ENCODE peak calls at places on chromosomes 6 and 20, in six cellular contexts. V is cardiac muscle cell, D is neuronal stem cell, I is AG04450, J is astrocyte of the spinal cord, Z is AG10803. A is an unnamed sample.

GRCh38 chr20:13173201-13173600 is 47.9 kb upstream of the ISM1 start:
- DNase-seq in V (no peak), D (no peak), I (no peak), J (no peak), Z (no peak), A (no peak)

GRCh38 chr6:33073431-33073871 is at the start of gene HLA-DPA1:
- DNase-seq in V (peak), D (no peak), I (no peak), J (no peak), Z (peak), A (no peak)

GRCh38 chr20:38725959-38726848 is 1.9 kb downstream of the SLC32A1 start:
- DNase-seq in V (peak), D (peak), I (no peak), J (no peak), Z (peak), A (no peak)

GRCh38 chr20:17614812-17615644 is 45.2 kb downstream of the DSTN start:
- DNase-seq in V (no peak), D (no peak), I (no peak), J (no peak), Z (no peak), A (peak)

GRCh38 chr20:63176448-63177133 is 39.3 kb downstream of the YTHDF1 start:
- DNase-seq in V (no peak), D (peak), I (no peak), J (no peak), Z (no peak), A (no peak)

GRCh38 chr20:46010491-46011405 is 2.0 kb downstream of the MMP9 start:
- DNase-seq in V (no peak), D (no peak), I (no peak), J (no peak), Z (no peak), A (no peak)

GRCh38 chr20:2133318-2134183 is 31.9 kb downstream of the STK35 start:
- DNase-seq in V (peak), D (peak), I (no peak), J (peak), Z (peak), A (no peak)

GRCh38 chr6:143940011-143940597 is 68.0 kb downstream of the PLAGL1 start:
- DNase-seq in V (peak), D (no peak), I (no peak), J (peak), Z (peak), A (no peak)

GRCh38 chr6:134176283-134176975 is 124.0 kb upstream of the SLC2A12 start:
- DNase-seq in V (peak), D (no peak), I (no peak), J (peak), Z (peak), A (peak)

GRCh38 chr20:17228624-17229061 is 1.8 kb downstream of the PCSK2 start:
- DNase-seq in V (no peak), D (no peak), I (no peak), J (no peak), Z (no peak), A (no peak)

GRCh38 chr6:135038335-135038734 is 16.3 kb downstream of the HBS1L start:
- DNase-seq in V (no peak), D (no peak), I (no peak), J (no peak), Z (no peak), A (no peak)

GRCh38 chr6:113697642-113698410 is 159.3 kb upstream of the MARCKS start:
- DNase-seq in V (peak), D (no peak), I (peak), J (peak), Z (peak), A (no peak)

GRCh38 chr6:89454300-89454699 is 21.3 kb downstream of the ANKRD6 start:
- DNase-seq in V (no peak), D (no peak), I (no peak), J (no peak), Z (peak), A (no peak)

GRCh38 chr6:36660771-36661471 is 17.6 kb upstream of the CDKN1A start:
- DNase-seq in V (peak), D (peak), I (no peak), J (no peak), Z (no peak), A (no peak)

GRCh38 chr6:129774697-129775447 is 64.9 kb upstream of the ARHGAP18 start:
- DNase-seq in V (peak), D (peak), I (peak), J (peak), Z (peak), A (no peak)

GRCh38 chr20:49983848-49984408 is 1.1 kb downstream of the SNAI1 start:
- DNase-seq in V (peak), D (no peak), I (no peak), J (peak), Z (peak), A (no peak)

GRCh38 chr20:22586645-22587310 is 2.4 kb upstream of the FOXA2 start:
- DNase-seq in V (peak), D (no peak), I (no peak), J (no peak), Z (no peak), A (no peak)

GRCh38 chr6:42236680-42237473 is 19.2 kb upstream of the MRPS10 start:
- DNase-seq in V (no peak), D (no peak), I (no peak), J (no peak), Z (no peak), A (no peak)

GRCh38 chr20:4896119-4896700 is 105.1 kb downstream of the SLC23A2 start:
- DNase-seq in V (no peak), D (no peak), I (no peak), J (no peak), Z (no peak), A (peak)
- H3K4me3 ChIP-seq in V (no peak), D (no peak), I (no peak), J (no peak), Z (no peak), A (no peak)

GRCh38 chr6:31614674-31615578 is at the start of gene AIF1:
- DNase-seq in V (no peak), D (no peak), I (no peak), J (no peak), Z (no peak), A (no peak)
- H3K4me3 ChIP-seq in V (no peak), D (no peak), I (no peak), J (no peak), Z (no peak), A (peak)

GRCh38 chr6:153000243-153000642 is 2.3 kb downstream of the MTRF1L start:
- DNase-seq in V (no peak), D (no peak), I (no peak), J (no peak), Z (no peak), A (no peak)
- H3K4me3 ChIP-seq in V (no peak), D (no peak), I (peak), J (no peak), Z (no peak), A (no peak)

GRCh38 chr6:126786262-126786661 is 332.2 kb upstream of the RSPO3 start:
- DNase-seq in V (no peak), D (no peak), I (no peak), J (peak), Z (no peak), A (no peak)

GRCh38 chr6:126792340-126792739 is 326.1 kb upstream of the RSPO3 start:
- DNase-seq in V (no peak), D (no peak), I (no peak), J (no peak), Z (no peak), A (no peak)

GRCh38 chr6:126787635-126788034 is 330.8 kb upstream of the RSPO3 start:
- DNase-seq in V (no peak), D (no peak), I (no peak), J (no peak), Z (no peak), A (no peak)

GRCh38 chr6:126788961-126789365 is 329.5 kb upstream of the RSPO3 start:
- DNase-seq in V (no peak), D (no peak), I (no peak), J (no peak), Z (peak), A (no peak)
- H3K4me3 ChIP-seq in V (no peak), D (no peak), I (no peak), J (no peak), Z (no peak), A (no peak)

GRCh38 chr6:2768696-2769095 is 3.5 kb downstream of the WRNIP1 start:
- DNase-seq in V (no peak), D (no peak), I (no peak), J (no peak), Z (no peak), A (no peak)
- H3K4me3 ChIP-seq in V (no peak), D (no peak), I (peak), J (no peak), Z (peak), A (peak)

GRCh38 chr6:30780642-30780920 is 36.2 kb upstream of the IER3 start:
- DNase-seq in V (no peak), D (no peak), I (no peak), J (no peak), Z (no peak), A (no peak)

GRCh38 chr6:30779850-30780641 is 35.7 kb upstream of the IER3 start:
- DNase-seq in V (no peak), D (no peak), I (no peak), J (no peak), Z (no peak), A (no peak)

GRCh38 chr6:30781362-30781696 is 37.0 kb upstream of the IER3 start:
- DNase-seq in V (no peak), D (no peak), I (no peak), J (no peak), Z (no peak), A (no peak)

GRCh38 chr6:30781697-30782424 is 37.5 kb upstream of the IER3 start:
- DNase-seq in V (peak), D (no peak), I (peak), J (peak), Z (peak), A (peak)

GRCh38 chr6:30782425-30783014 is 38.2 kb upstream of the IER3 start:
- DNase-seq in V (peak), D (no peak), I (no peak), J (peak), Z (peak), A (no peak)
- H3K4me3 ChIP-seq in V (no peak), D (no peak), I (no peak), J (no peak), Z (no peak), A (no peak)

DNA sequence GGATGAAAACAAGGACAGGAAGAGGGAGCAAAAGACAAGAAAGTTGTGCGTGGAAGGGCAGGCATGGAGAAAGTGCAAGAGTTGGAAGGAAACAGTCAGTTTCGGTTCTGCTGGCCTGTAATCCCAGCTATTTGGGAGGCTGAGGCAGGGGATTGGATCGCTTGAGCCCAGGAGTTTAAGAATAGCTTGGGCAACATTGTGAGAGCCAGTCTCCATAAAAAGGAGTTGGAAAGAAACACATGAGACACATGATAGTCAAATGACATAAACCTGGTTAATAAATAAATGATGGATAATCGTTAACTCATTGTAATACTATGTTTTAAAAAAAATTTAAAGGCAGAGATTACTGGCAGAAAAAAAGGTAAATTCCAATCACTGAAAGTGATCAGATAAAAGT is 37.3 kb upstream of the PHACTR1 start:
- DNase-seq in V (no peak), D (no peak), I (no peak), J (no peak), Z (no peak), A (no peak)
- H3K4me3 ChIP-seq in V (no peak), D (no peak), I (no peak), J (no peak), Z (no peak), A (no peak)

GRCh38 chr6:106520711-106521367 is 108.5 kb downstream of the RTN4IP1 start:
- DNase-seq in V (no peak), D (no peak), I (no peak), J (no peak), Z (no peak), A (no peak)
- H3K4me3 ChIP-seq in V (no peak), D (no peak), I (no peak), J (no peak), Z (no peak), A (no peak)

A was measured in coronary artery.